ENCODE peak calls at places on chromosomes 3 and 15, in four cellular contexts. F, U, I and W are unnamed samples.

GRCh38 chr3:16448691-16449090 is 64.8 kb downstream of the RFTN1 start:
- DNase-seq in I (no peak), F (peak; percentile 89), U (peak; percentile 92), W (no peak)

GRCh38 chr3:191283400-191283799 is 45.8 kb upstream of the CCDC50 start:
- DNase-seq in F (no peak), U (no peak), I (no peak), W (no peak)

GRCh38 chr15:75844629-75845390 is 1.6 kb downstream of the UBE2Q2 start:
- DNase-seq in I (no peak), U (no peak), F (no peak), W (peak; percentile 20)

GRCh38 chr15:64426845-64427465 is 33.4 kb upstream of the ZNF609 start:
- DNase-seq in I (no peak), U (no peak), F (peak; percentile 75), W (no peak)

GRCh38 chr15:45714501-45715488 is 80.0 kb downstream of the SQOR start:
- DNase-seq in F (peak; percentile 87), U (no peak), I (peak; percentile 68), W (peak; percentile 26)

GRCh38 chr15:82810061-82810862 is 834 bp downstream of the WHAMM start:
- DNase-seq in F (peak; percentile 77), U (peak; percentile 53), I (peak; percentile 42), W (peak; percentile 37)

GRCh38 chr3:65196663-65197062 is 508.9 kb upstream of the ADAMTS9 start:
- DNase-seq in U (no peak), F (peak; percentile 21), I (no peak), W (no peak)

GRCh38 chr15:101027273-101027901 is 108.2 kb downstream of the LRRK1 start:
- DNase-seq in I (no peak), U (peak; percentile 27), F (no peak), W (no peak)

GRCh38 chr15:96796841-96797240 is 466.3 kb downstream of the NR2F2 start:
- DNase-seq in U (no peak), I (no peak), F (no peak), W (no peak)

GRCh38 chr3:18883553-18883952 is 264.8 kb upstream of the KCNH8 start:
- DNase-seq in U (no peak), I (no peak), F (no peak), W (no peak)

GRCh38 chr3:123068227-123069020 is 1.6 kb downstream of the PDIA5 start:
- DNase-seq in I (no peak), F (no peak), U (no peak), W (no peak)

GRCh38 chr3:171351676-171352075 is 108.5 kb downstream of the TNIK start:
- DNase-seq in U (no peak), I (no peak), F (peak; percentile 86), W (no peak)

GRCh38 chr3:153829596-153830170 is 291.5 kb upstream of the ARHGEF26 start:
- DNase-seq in I (no peak), F (peak; percentile 52), U (no peak), W (no peak)

GRCh38 chr3:112671930-112672715 is 31.2 kb upstream of the CCDC80 start:
- DNase-seq in F (peak; percentile 97), I (no peak), U (no peak), W (no peak)

GRCh38 chr3:16191591-16191990 is 17.1 kb downstream of the GALNT15 start:
- DNase-seq in U (no peak), I (no peak), F (peak; percentile 72), W (no peak)

GRCh38 chr3:81713018-81713417 is 48.4 kb downstream of the GBE1 start:
- DNase-seq in F (peak; percentile 52), I (no peak), U (no peak), W (no peak)

GRCh38 chr15:37133619-37134018 is 33.3 kb upstream of the MEIS2 start:
- DNase-seq in F (peak; percentile 67), U (no peak), I (no peak), W (no peak)

GRCh38 chr15:58139631-58140522 is 1.7 kb downstream of the AQP9 start:
- DNase-seq in F (peak; percentile 54), I (no peak), U (no peak), W (no peak)

GRCh38 chr15:40100947-40101905 is 7.5 kb downstream of the BMF start:
- DNase-seq in U (no peak), F (no peak), I (no peak), W (no peak)

GRCh38 chr3:64674591-64675076 is 13.2 kb downstream of the ADAMTS9 start:
- DNase-seq in F (peak; percentile 19), U (no peak), I (no peak), W (no peak)

GRCh38 chr3:126851934-126852333 is 131.0 kb upstream of the PLXNA1 start:
- DNase-seq in I (no peak), F (no peak), U (no peak), W (no peak)
- H3K9me3 ChIP-seq in I (peaks cover 5% of the 10 kb centered on the region), F (no peaks in the 10 kb centered on the region), U (no peaks in the 10 kb centered on the region), W (no peaks in the 10 kb centered on the region)

DNA sequence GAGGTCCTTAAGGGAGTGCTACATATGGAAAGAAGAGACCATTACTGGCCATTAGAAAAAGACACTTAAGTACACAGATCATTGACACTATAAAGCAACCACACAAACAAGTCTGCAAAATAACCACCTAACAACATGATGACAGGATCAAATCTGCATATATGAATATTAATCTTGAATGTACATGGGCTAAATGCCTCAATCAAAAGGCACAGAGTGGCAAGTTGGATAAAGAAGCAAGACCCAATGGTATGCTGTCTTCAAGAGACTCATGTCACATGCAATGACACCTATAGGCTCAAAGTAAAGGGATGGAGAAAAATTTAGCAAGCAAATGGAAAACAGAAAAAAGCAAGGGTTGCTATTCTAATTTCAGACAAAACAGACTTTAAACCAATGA is 28.4 kb upstream of the CCNL1 start:
- DNase-seq in I (no peak), U (no peak), F (no peak), W (no peak)
- H3K9me3 ChIP-seq in I (peaks cover 62% of the 10 kb centered on the region), U (peaks cover 8% of the 10 kb centered on the region), F (no peaks in the 10 kb centered on the region), W (peaks cover 11% of the 10 kb centered on the region)

GRCh38 chr3:39208463-39209055 is 16.2 kb upstream of the XIRP1 start:
- DNase-seq in U (peak; percentile 74), F (peak; percentile 66), I (peak; percentile 14), W (peak; percentile 56)

GRCh38 chr3:39203862-39204261 is 11.5 kb upstream of the XIRP1 start:
- DNase-seq in U (no peak), F (no peak), I (no peak), W (no peak)

GRCh38 chr3:39207361-39208192 is 15.2 kb upstream of the XIRP1 start:
- DNase-seq in F (no peak), U (no peak), I (no peak), W (no peak)

GRCh38 chr3:39205131-39205530 is 12.7 kb upstream of the XIRP1 start:
- DNase-seq in F (peak; percentile 14), I (no peak), U (no peak), W (no peak)

GRCh38 chr3:39205919-39206516 is 13.6 kb upstream of the XIRP1 start:
- DNase-seq in I (no peak), U (no peak), F (no peak), W (no peak)
- H3K9me3 ChIP-seq in I (no peaks in the 10 kb centered on the region), U (peaks cover 7% of the 10 kb centered on the region), F (no peaks in the 10 kb centered on the region), W (no peaks in the 10 kb centered on the region)

GRCh38 chr15:26179906-26180305 is 316.8 kb upstream of the ATP10A start:
- DNase-seq in U (no peak), I (peak; percentile 17), F (no peak), W (no peak)
- H3K9me3 ChIP-seq in U (peaks cover 3% of the 10 kb centered on the region), I (no peaks in the 10 kb centered on the region), F (no peaks in the 10 kb centered on the region), W (no peaks in the 10 kb centered on the region)

DNA sequence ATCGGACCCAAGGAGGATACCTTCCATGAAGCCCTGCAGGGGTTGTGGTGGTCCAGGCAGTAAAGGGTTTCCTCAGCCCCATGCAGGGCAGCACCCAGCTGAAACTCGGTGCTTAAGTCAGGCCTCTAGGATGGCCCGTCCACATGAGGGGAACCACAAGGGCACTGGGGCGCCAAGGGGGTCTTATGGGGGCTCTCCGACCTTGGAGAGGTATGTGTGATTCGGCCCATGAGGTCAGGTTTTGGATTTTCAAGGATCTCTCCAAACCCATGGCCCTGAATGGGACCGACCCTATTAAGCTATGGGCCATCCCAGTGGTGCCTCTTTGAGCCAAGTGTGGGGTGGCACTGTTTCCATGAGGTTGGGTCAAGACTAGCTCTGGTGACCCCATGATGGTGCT is 233.3 kb downstream of the SNRPN start:
- DNase-seq in U (peak; percentile 16), F (no peak), I (no peak), W (no peak)
- H3K9me3 ChIP-seq in U (no peaks in the 10 kb centered on the region), F (no peaks in the 10 kb centered on the region), I (no peaks in the 10 kb centered on the region), W (peaks cover 46% of the 10 kb centered on the region)

GRCh38 chr15:25181290-25182097 is 226.7 kb downstream of the SNRPN start:
- DNase-seq in F (no peak), I (no peak), U (peak; percentile 31), W (no peak)
- H3K9me3 ChIP-seq in F (no peaks in the 10 kb centered on the region), I (peaks cover 4% of the 10 kb centered on the region), U (no peaks in the 10 kb centered on the region), W (peaks cover 56% of the 10 kb centered on the region)

DNA sequence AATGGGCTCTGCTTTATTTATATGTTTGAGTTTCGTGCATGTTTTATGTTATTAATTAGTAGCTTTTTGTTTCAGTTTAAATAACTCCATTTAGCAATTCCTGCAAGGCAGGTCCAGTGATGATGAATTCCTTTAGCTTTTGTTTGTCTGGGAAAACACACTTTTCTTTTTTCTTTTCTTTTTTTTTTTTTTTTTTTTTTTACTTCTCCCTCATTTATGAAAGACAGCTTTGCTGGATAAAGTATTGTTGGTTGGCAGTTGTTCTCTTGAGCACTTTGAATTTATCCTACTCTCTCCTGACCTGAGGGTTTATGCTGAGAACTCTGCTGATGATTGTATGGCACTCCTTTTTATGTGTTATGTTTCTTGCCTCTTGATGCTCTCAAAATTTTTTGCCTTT is 35.7 kb downstream of the TMEM39A start:
- DNase-seq in I (peak; percentile 2), F (peak; percentile 7), U (no peak), W (no peak)
- H3K9me3 ChIP-seq in I (peaks cover 43% of the 10 kb centered on the region), F (no peaks in the 10 kb centered on the region), U (peaks cover 5% of the 10 kb centered on the region), W (peaks cover 29% of the 10 kb centered on the region)

GRCh38 chr15:74489518-74490338 is 28.8 kb upstream of the UBL7 start:
- DNase-seq in I (peak; percentile 57), U (peak; percentile 51), F (peak; percentile 54), W (peak; percentile 87)

DNA sequence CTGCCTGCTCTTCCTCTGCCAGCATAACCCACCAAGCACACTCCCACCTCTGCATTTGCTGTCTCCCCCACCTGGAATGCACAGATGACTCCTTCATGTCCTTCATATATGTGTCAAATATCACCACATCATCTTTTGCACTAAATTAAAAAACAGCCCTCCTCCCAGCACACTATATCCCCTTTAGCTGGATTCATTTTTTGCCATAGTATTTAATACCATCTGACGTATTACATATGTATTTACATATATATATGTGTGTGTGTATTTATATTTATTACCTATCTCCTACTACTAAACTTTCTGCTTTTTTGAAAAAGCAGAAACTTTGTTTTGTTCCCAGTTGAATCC is 29.4 kb upstream of the UBL7 start:
- DNase-seq in U (no peak), I (no peak), F (no peak), W (no peak)
- H3K9me3 ChIP-seq in U (no peaks in the 10 kb centered on the region), I (no peaks in the 10 kb centered on the region), F (no peaks in the 10 kb centered on the region), W (no peaks in the 10 kb centered on the region)